ENCODE peak calls at places on chromosomes 16 and 17, in four cellular contexts. Y is sigmoid colon, O is thyroid gland, S is tibial artery. U is an unnamed sample. For H3K27me3, the result is how much of the 10 kb centered on the place peaks cover.

GRCh38 chr17:82544431-82545070 is 25.0 kb downstream of the FOXK2 start:
- DNase-seq in S (no peak), Y (no peak), O (peak), U (peak)

GRCh38 chr16:84928679-84929420 is 82.5 kb downstream of the ZDHHC7 start:
- DNase-seq in S (peak), O (no peak), Y (peak), U (peak)

GRCh38 chr17:21061971-21062526 is 19.2 kb upstream of the USP22 start:
- DNase-seq in O (no peak), S (no peak), Y (no peak), U (no peak)

GRCh38 chr16:65875362-65876199 is 490.9 kb upstream of the CDH5 start:
- DNase-seq in Y (no peak), O (no peak), S (no peak), U (no peak)

GRCh38 chr16:82360024-82360783 is 190.2 kb upstream of the MPHOSPH6 start:
- DNase-seq in S (no peak), Y (no peak), O (no peak), U (no peak)

GRCh38 chr17:2049333-2050245 is 5.3 kb upstream of the HIC1 start:
- DNase-seq in O (peak), Y (peak), S (peak), U (peak)

GRCh38 chr16:22007159-22007508 is 777 bp upstream of the MOSMO start:
- DNase-seq in Y (no peak), S (no peak), O (no peak), U (no peak)

GRCh38 chr17:27793168-27793905 is 7.0 kb downstream of the NOS2 start:
- DNase-seq in Y (no peak), O (peak), S (no peak), U (no peak)

GRCh38 chr17:4607773-4608187 is 23.5 kb downstream of the SMTNL2 start:
- DNase-seq in O (peak), Y (peak), S (peak), U (peak)

GRCh38 chr16:12298285-12298684 is 321.8 kb downstream of the SNX29 start:
- DNase-seq in Y (no peak), S (no peak), O (no peak), U (no peak)

GRCh38 chr16:89918453-89919347 is at the start of gene MC1R:
- DNase-seq in Y (no peak), O (no peak), S (no peak), U (peak)

GRCh38 chr17:77083547-77083946 is 57.2 kb upstream of the SEC14L1 start:
- DNase-seq in S (no peak), Y (no peak), O (no peak), U (no peak)

GRCh38 chr17:11986939-11987329 is 10.3 kb downstream of the ZNF18 start:
- DNase-seq in S (no peak), Y (no peak), O (no peak), U (no peak)

GRCh38 chr17:63974594-63975192 is 2.0 kb upstream of the SCN4A start:
- DNase-seq in S (no peak), O (peak), Y (no peak), U (no peak)

GRCh38 chr17:35738519-35739133 is 7.2 kb downstream of the RASL10B start:
- DNase-seq in Y (no peak), S (no peak), O (no peak), U (no peak)

GRCh38 chr16:28930203-28930602 is 1.6 kb upstream of the CD19 start:
- DNase-seq in Y (no peak), S (no peak), O (no peak), U (no peak)

GRCh38 chr16:4660454-4661007 is 32.8 kb upstream of the NUDT16L1 start:
- DNase-seq in S (no peak), Y (no peak), O (peak), U (peak)

GRCh38 chr16:11076259-11077018 is 132.1 kb downstream of the CLEC16A start:
- DNase-seq in Y (peak), S (no peak), O (no peak), U (no peak)

GRCh38 chr17:60315650-60316049 is 76.3 kb downstream of the USP32 start:
- DNase-seq in S (no peak), O (no peak), Y (no peak), U (no peak)

GRCh38 chr17:81722184-81723120 is 10.4 kb downstream of the SLC25A10 start:
- DNase-seq in S (no peak), O (peak), Y (peak), U (peak)

GRCh38 chr17:250487-251300 is 69.2 kb upstream of the DOC2B start:
- DNase-seq in S (no peak), O (no peak), Y (peak), U (no peak)

GRCh38 chr17:79556263-79556662 is 54.6 kb downstream of the RBFOX3 start:
- DNase-seq in S (no peak), O (no peak), Y (peak), U (no peak)

GRCh38 chr17:61403846-61404701 is 4.4 kb downstream of the TBX2 start:
- DNase-seq in Y (peak), S (no peak), O (no peak), U (no peak)

GRCh38 chr17:61406543-61406845 is 6.9 kb downstream of the TBX2 start:
- DNase-seq in Y (no peak), S (no peak), O (no peak), U (no peak)

GRCh38 chr17:61404702-61405046 is 5.0 kb downstream of the TBX2 start:
- DNase-seq in O (no peak), Y (peak), S (no peak), U (no peak)

GRCh38 chr17:61405686-61406542 is 6.3 kb downstream of the TBX2 start:
- DNase-seq in Y (peak), O (no peak), S (peak), U (no peak)

GRCh38 chr17:61405047-61405685 is 5.5 kb downstream of the TBX2 start:
- DNase-seq in Y (peak), S (no peak), O (no peak), U (no peak)
- H3K27me3 ChIP-seq in Y (half or more), S (under half), O (under half), U (half or more)

GRCh38 chr16:49558451-49558850 is 184.8 kb downstream of the C16orf78 start:
- DNase-seq in Y (no peak), O (no peak), S (no peak), U (no peak)

GRCh38 chr16:49559242-49559641 is 185.6 kb downstream of the C16orf78 start:
- DNase-seq in Y (no peak), S (no peak), O (no peak), U (no peak)

GRCh38 chr16:49557070-49557446 is 183.5 kb downstream of the C16orf78 start:
- DNase-seq in Y (no peak), S (no peak), O (peak), U (no peak)

GRCh38 chr16:49562228-49562627 is 188.6 kb downstream of the C16orf78 start:
- DNase-seq in Y (no peak), O (no peak), S (no peak), U (no peak)

DNA sequence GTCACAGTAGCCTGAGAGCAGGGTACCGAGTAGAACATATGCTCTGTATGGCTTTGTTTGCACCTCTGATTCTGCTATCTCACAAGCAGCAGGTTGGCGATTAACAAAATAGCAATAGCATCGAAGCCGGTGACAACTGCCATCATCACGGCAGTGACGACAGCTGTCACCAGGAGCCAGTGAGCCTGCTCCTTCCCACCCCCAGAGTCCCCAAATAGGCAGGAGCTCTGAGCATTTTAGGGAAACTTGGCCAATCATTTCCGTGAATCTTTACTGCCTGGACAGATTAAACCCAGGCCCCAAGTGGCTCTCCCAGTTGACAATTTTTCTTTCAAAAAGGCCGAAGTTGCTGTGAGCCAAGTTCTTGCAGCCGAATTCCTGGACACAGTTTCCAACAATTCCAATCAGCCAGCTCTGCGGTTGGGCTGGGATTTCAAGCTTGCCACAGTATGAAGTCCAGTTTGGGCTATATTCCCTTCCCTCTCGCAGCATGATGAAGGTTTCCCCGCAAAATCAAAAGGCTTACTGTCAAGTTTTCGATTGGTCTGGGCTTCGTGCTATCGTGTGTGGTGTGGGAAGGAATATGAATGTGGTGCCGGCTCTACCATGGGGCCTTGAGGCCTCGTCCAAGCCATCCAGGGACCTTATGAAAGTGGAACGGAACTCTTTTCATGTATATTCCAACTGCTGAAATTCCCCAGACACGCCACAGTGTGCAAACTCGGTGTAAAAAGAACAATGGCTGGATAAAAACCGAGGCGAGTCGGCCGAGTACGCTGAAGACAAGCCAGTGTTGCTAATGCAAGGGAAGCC is 186.6 kb downstream of the C16orf78 start:
- DNase-seq in Y (no peak), O (peak), S (peak), U (peak)
- H3K4me3 ChIP-seq in Y (no peak), O (no peak), S (no peak), U (no peak)

DNA sequence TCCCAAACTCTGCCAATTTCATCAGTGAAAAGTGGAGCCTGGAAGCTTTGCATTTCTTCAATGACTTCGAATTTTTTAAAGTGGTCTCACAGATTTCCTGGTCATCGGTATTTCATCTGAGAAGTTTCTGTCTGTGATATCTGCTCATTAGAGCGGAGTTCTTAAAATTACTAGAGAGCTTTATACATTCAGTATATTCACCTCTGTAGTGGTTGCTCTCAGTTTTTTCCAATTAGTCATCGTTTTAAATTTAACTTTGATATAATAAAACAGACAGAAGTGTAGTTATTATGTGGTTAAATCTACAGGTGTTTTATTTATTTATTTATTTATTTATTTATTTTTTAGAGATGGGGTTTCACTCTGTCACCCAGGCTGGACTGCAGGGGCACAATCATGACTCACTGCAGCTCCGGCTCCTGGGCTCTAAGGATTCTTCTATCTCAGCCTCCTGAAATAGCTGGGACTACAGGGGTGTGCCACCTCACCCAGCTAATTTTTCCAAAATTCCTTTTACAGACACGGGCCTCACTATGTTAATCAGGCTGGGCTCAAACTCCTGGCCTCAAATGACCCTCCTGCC is 16.0 kb downstream of the ARHGAP17 start:
- DNase-seq in S (no peak), Y (no peak), O (no peak), U (no peak)
- H3K27ac ChIP-seq in S (peak), Y (peak), O (no peak), U (peak)

GRCh38 chr16:55657616-55658015 is 1.8 kb downstream of the SLC6A2 start:
- DNase-seq in S (no peak), Y (no peak), O (no peak), U (no peak)
- H3K27me3 ChIP-seq in S (half or more), Y (under half), O (under half), U (half or more)

GRCh38 chr17:6914711-6915110 is 81.1 kb upstream of the ALOX12 start:
- DNase-seq in O (peak), Y (no peak), S (no peak), U (no peak)

GRCh38 chr17:6915620-6916019 is 80.2 kb upstream of the ALOX12 start:
- DNase-seq in S (no peak), Y (no peak), O (no peak), U (no peak)

GRCh38 chr17:6912110-6913051 is 80.9 kb upstream of the TEKT1 start:
- DNase-seq in S (no peak), O (no peak), Y (no peak), U (no peak)

GRCh38 chr17:6910987-6911603 is 79.6 kb upstream of the TEKT1 start:
- DNase-seq in Y (no peak), S (no peak), O (no peak), U (no peak)

DNA sequence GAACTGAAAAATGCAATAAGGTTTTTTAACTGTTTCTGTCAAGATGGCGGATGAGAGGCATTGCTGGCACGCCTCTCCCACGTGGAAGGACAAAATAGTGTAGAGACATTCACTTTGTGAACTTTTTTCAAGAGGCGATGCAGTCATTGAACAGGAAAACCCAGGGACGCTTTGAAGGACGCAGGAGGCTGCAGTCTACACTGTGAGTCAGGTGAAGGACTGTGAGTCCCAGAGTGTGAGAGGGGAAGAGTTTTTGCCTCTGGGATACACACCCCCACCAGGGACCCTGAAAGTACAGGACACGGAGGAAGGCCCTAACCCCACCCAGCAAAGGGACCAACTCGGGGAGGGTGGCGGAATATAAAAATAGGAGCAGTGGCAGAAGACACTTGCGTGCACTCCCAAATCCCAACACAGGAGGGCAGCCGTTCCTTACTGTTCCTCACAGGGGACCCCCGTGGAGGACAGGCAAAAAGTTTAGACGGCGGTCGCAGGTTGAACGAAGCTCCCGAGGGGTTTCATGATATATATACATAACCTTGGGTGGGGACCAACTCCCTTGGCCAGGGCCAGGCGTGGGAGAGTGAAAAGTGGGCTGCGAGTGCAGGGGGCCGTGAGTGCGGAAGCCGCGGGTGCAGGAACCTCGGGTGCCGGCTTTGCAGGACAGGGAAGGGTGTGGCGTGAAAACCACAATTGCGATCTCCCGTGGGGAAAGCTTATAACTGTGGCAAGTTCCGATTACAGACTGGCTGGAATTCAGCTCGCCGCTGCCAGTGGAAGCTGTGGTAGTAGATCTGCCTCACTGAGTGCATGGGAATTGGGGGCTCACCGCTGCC is 82.0 kb upstream of the ALOX12 start:
- DNase-seq in O (peak), Y (peak), S (peak), U (peak)
- H3K4me3 ChIP-seq in O (no peak), Y (peak), S (no peak), U (peak)